ENCODE peak calls at places on chromosomes 4 and X, in four cellular contexts. B, L, S and Z are unnamed samples.

GRCh38 chr4:184364100-184364921 is 110.0 kb downstream of the IRF2 start:
- ATAC-seq in B (peak; percentile 78), L (no peak), S (peak; percentile 97), Z (no peak)

GRCh38 chr4:92447265-92447905 is 143.6 kb downstream of the GRID2 start:
- ATAC-seq in B (no peak), L (no peak), S (no peak), Z (no peak)

GRCh38 chr4:48129307-48130014 is 4.6 kb downstream of the TXK start:
- ATAC-seq in B (peak; percentile 71), L (no peak), S (peak; percentile 77), Z (peak; percentile 54)

GRCh38 chr4:159105063-159105414 is 2.2 kb downstream of the RAPGEF2 start:
- ATAC-seq in B (no peak), L (no peak), S (no peak), Z (no peak)

GRCh38 chr4:6753103-6753560 is 29.4 kb upstream of the KIAA0232 start:
- ATAC-seq in B (no peak), L (no peak), S (peak; percentile 26), Z (no peak)

GRCh38 chr4:70667710-70668535 is 1.6 kb upstream of the JCHAIN start:
- ATAC-seq in B (no peak), L (no peak), S (no peak), Z (no peak)

GRCh38 chr4:115852767-115853091 is 739.3 kb upstream of the NDST4 start:
- ATAC-seq in B (no peak), L (no peak), S (no peak), Z (no peak)

GRCh38 chrX:147377728-147378127 is 534.0 kb upstream of the FMR1 start:
- ATAC-seq in B (no peak), L (no peak), S (no peak), Z (no peak)

GRCh38 chrX:134646671-134647070 is 11.6 kb downstream of the PLAC1 start:
- ATAC-seq in B (no peak), L (no peak), S (no peak), Z (no peak)

GRCh38 chr4:3857316-3857926 is 91.2 kb downstream of the ADRA2C start:
- ATAC-seq in B (no peak), L (no peak), S (no peak), Z (peak; percentile 16)

GRCh38 chr4:25792200-25792791 is 70.5 kb downstream of the SEL1L3 start:
- ATAC-seq in B (no peak), L (no peak), S (peak; percentile 99), Z (no peak)

GRCh38 chrX:118964252-118964651 is 10.2 kb upstream of the LONRF3 start:
- ATAC-seq in B (no peak), L (no peak), S (no peak), Z (peak; percentile 12)

GRCh38 chr4:123783091-123783765 is 386.6 kb downstream of the SPRY1 start:
- ATAC-seq in B (no peak), L (no peak), S (no peak), Z (no peak)

GRCh38 chrX:19883878-19884277 is 3.5 kb downstream of the SH3KBP1 start:
- ATAC-seq in B (no peak), L (no peak), S (no peak), Z (peak; percentile 61)

GRCh38 chr4:1799997-1800375 is 6.9 kb downstream of the FGFR3 start:
- ATAC-seq in B (no peak), L (no peak), S (no peak), Z (no peak)

GRCh38 chr4:42654606-42655005 is 2.3 kb downstream of the ATP8A1 start:
- ATAC-seq in B (no peak), L (no peak), S (no peak), Z (peak; percentile 61)

GRCh38 chr4:76690906-76691275 is 207.1 kb downstream of the SOWAHB start:
- ATAC-seq in B (no peak), L (no peak), S (no peak), Z (no peak)

GRCh38 chrX:22060451-22060940 is 28.4 kb downstream of the PHEX start:
- ATAC-seq in B (no peak), L (no peak), S (no peak), Z (peak; percentile 85)